ENCODE peak calls at places on chromosomes 1 and 21, in four cellular contexts. Z, A, I and E are unnamed samples. For H3F3A, the result is how much of the 10 kb centered on the place peaks cover.

GRCh38 chr1:174788981-174789380 is 210.8 kb upstream of the CACYBP start:
- DNase-seq in A (no peak), Z (peak), I (peak), E (peak)

GRCh38 chr1:10692401-10693021 is 103.9 kb downstream of the CASZ1 start:
- DNase-seq in A (no peak), Z (peak), I (peak), E (peak)

GRCh38 chr21:43976661-43977060 is 35.4 kb upstream of the TRAPPC10 start:
- DNase-seq in A (no peak), Z (peak), I (peak), E (no peak)

GRCh38 chr1:87042127-87042811 is 127.8 kb downstream of the HS2ST1 start:
- DNase-seq in Z (no peak), I (no peak), A (no peak), E (no peak)

GRCh38 chr21:39531777-39532333 is 80.1 kb downstream of the SH3BGR start:
- DNase-seq in I (peak), Z (no peak), A (no peak), E (no peak)

GRCh38 chr1:12040457-12041051 is 21.3 kb downstream of the MIIP start:
- DNase-seq in A (no peak), Z (peak), I (peak), E (peak)

GRCh38 chr1:118711356-118711755 is 276.8 kb downstream of the TBX15 start:
- DNase-seq in Z (no peak), A (peak), I (no peak), E (no peak)

GRCh38 chr21:34687065-34687464 is 18.3 kb downstream of the CLIC6 start:
- DNase-seq in A (no peak), Z (no peak), I (no peak), E (no peak)

GRCh38 chr1:228860911-228861829 is 125.9 kb downstream of the RHOU start:
- DNase-seq in I (peak), A (no peak), Z (peak), E (peak)

GRCh38 chr1:24995661-24996060 is 65.6 kb upstream of the RUNX3 start:
- DNase-seq in Z (no peak), A (no peak), I (no peak), E (no peak)

GRCh38 chr1:92483442-92484170 is 3.1 kb downstream of the GFI1 start:
- DNase-seq in A (peak), Z (peak), I (peak), E (peak)

GRCh38 chr21:40841524-40842196 is 5.3 kb downstream of the DSCAM start:
- DNase-seq in I (peak), A (peak), Z (no peak), E (no peak)

GRCh38 chr1:162740755-162741154 is 49.7 kb upstream of the HSD17B7 start:
- DNase-seq in I (no peak), Z (no peak), A (no peak), E (no peak)

GRCh38 chr1:169163059-169163458 is 56.6 kb downstream of the ATP1B1 start:
- DNase-seq in A (no peak), I (peak), Z (no peak), E (no peak)

GRCh38 chr1:201016211-201016651 is 7.3 kb downstream of the KIF21B start:
- DNase-seq in A (no peak), Z (peak), I (peak), E (peak)

GRCh38 chr1:7538033-7538432 is 233.1 kb upstream of the VAMP3 start:
- DNase-seq in Z (peak), A (no peak), I (peak), E (no peak)

GRCh38 chr1:17119744-17120482 is 662 bp upstream of the PADI2 start:
- DNase-seq in Z (no peak), A (peak), I (no peak), E (no peak)

GRCh38 chr21:28675265-28676041 is 317.2 kb downstream of the LTN1 start:
- DNase-seq in A (no peak), Z (peak), I (peak), E (no peak)

GRCh38 chr1:201578008-201578888 is 39.3 kb downstream of the NAV1 start:
- DNase-seq in Z (no peak), A (no peak), I (no peak), E (no peak)

GRCh38 chr1:113133038-113133437 is 60.0 kb downstream of the LRIG2 start:
- DNase-seq in Z (no peak), I (no peak), A (no peak), E (no peak)

GRCh38 chr1:23040509-23040908 is 21.2 kb downstream of the KDM1A start:
- DNase-seq in Z (no peak), A (no peak), I (no peak), E (no peak)

GRCh38 chr1:23037081-23037740 is 17.9 kb downstream of the KDM1A start:
- DNase-seq in Z (peak), I (no peak), A (no peak), E (no peak)

GRCh38 chr1:23039308-23039826 is 20.1 kb downstream of the KDM1A start:
- DNase-seq in I (no peak), A (no peak), Z (no peak), E (no peak)

GRCh38 chr1:23035823-23036452 is 16.7 kb downstream of the KDM1A start:
- DNase-seq in Z (no peak), I (no peak), A (peak), E (no peak)
- H3K4me2 ChIP-seq in Z (no peak), I (no peak), A (no peak), E (peak)

GRCh38 chr1:165829888-165830287 is 2.5 kb downstream of the UCK2 start:
- DNase-seq in A (no peak), I (no peak), Z (no peak), E (no peak)

GRCh38 chr1:165828581-165829329 is 1.3 kb downstream of the UCK2 start:
- DNase-seq in Z (peak), I (peak), A (peak), E (peak)

GRCh38 chr1:165828103-165828558 is 717 bp downstream of the UCK2 start:
- DNase-seq in A (peak), Z (peak), I (peak), E (peak)

GRCh38 chr1:165826565-165826964 is 849 bp upstream of the UCK2 start:
- DNase-seq in I (no peak), Z (no peak), A (no peak), E (no peak)

DNA sequence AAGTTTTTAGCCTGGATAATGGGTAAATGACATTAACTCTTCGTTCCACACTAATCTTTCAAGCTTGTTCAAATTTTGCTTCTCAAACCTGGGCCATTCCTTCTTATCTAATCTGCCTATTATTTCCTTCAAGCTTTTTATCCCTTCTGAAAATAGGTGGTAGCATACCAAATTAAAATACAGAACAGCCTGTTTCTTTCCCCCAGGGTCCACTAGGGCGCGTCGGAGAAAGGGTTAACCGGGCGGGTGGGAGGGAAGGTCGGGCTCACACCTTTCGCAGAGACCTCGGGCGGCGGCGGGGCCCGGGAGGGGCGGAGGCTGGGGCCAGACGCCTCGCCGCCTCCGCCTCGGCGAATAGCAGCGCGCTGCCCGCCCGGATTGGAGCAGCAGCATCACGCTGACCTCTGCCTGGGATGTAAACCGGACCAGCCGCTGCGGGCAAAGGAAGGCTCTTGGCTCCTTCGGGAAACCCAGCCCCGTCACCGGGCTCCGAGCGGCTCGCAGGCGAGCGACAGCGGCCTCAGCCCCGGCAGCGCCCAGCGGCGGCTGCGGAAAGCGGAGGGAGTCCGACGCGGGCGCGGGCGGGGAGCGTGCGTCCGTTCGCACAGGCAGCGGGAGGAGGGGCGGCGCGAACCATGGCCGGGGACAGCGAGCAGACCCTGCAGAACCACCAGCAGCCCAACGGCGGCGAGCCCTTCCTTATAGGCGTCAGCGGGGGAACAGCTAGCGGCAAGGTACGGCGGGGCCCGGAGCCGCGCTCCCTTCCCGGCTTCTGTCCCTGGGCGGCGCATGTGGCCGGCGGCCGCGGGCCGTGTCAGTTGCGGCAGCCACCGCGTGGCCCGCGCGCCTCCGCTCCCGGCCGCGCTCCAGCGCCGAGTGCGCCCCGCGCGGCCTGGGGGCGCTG is at the start of gene UCK2:
- DNase-seq in A (peak), I (peak), Z (peak), E (peak)
- TF ChIP-seq EZH2 in A (no peak), I (no peak), Z (no peak), E (no peak)

GRCh38 chr1:203325004-203325417 is 19.7 kb downstream of the BTG2 start:
- DNase-seq in Z (no peak), I (no peak), A (peak), E (no peak)
- H3F3A ChIP-seq in Z (under half), I (under half), A (under half), E (under half)

GRCh38 chr1:160096491-160097116 is 1.8 kb downstream of the IGSF8 start:
- DNase-seq in I (peak), A (no peak), Z (peak), E (peak)
- H3K4me2 ChIP-seq in I (peak), A (peak), Z (peak), E (peak)

GRCh38 chr21:26572668-26573381 is at the start of gene CYYR1:
- DNase-seq in I (no peak), A (peak), Z (peak), E (no peak)
- TF ChIP-seq EZH2 in I (no peak), A (no peak), Z (no peak), E (no peak)

GRCh38 chr1:153643825-153644224 is 10.0 kb downstream of the CHTOP start:
- DNase-seq in A (no peak), I (no peak), Z (no peak), E (no peak)
- H3F3A ChIP-seq in A (half or more), I (under half), Z (under half), E (half or more)

GRCh38 chr1:46539968-46540367 is 11.5 kb downstream of the KNCN start:
- DNase-seq in I (peak), Z (peak), A (no peak), E (no peak)
- H3K4me2 ChIP-seq in I (no peak), Z (no peak), A (no peak), E (no peak)